ENCODE peak calls at places on chromosomes 7 and 10, in nine cellular contexts. One of them, this sample, is unnamed. For H3K4me1, the result is how much of the 10 kb centered on the place peaks cover.

GRCh38 chr7:30511494-30511893 is 6.9 kb upstream of the GGCT start:
- DNase-seq in breast epithelium: no peak
- DNase-seq in psoas muscle: no peak
- DNase-seq in cardiac muscle cell: no peak
- DNase-seq in OCI-LY7: no peak
- DNase-seq in GM12878: no peak
- DNase-seq in Peyer's patch: no peak
- DNase-seq in adrenal gland: no peak
- DNase-seq in colonic mucosa: no peak
- DNase-seq in this sample: no peak

GRCh38 chr10:46266506-46266985 is 20.3 kb upstream of the ANTXRL start:
- DNase-seq in colonic mucosa: no peak
- DNase-seq in adrenal gland: no peak
- DNase-seq in cardiac muscle cell: no peak
- DNase-seq in OCI-LY7: no peak
- DNase-seq in breast epithelium: no peak
- DNase-seq in Peyer's patch: no peak
- DNase-seq in psoas muscle: no peak
- DNase-seq in GM12878: no peak
- DNase-seq in this sample: no peak

GRCh38 chr10:58511765-58512469 is 755 bp upstream of the BICC1 start:
- DNase-seq in colonic mucosa: peak
- DNase-seq in OCI-LY7: no peak
- DNase-seq in cardiac muscle cell: peak
- DNase-seq in breast epithelium: no peak
- DNase-seq in adrenal gland: peak
- DNase-seq in GM12878: no peak
- DNase-seq in psoas muscle: peak
- DNase-seq in Peyer's patch: peak
- DNase-seq in this sample: peak

GRCh38 chr10:24261627-24262026 is 52.7 kb downstream of the KIAA1217 start:
- DNase-seq in psoas muscle: no peak
- DNase-seq in GM12878: no peak
- DNase-seq in Peyer's patch: no peak
- DNase-seq in OCI-LY7: no peak
- DNase-seq in colonic mucosa: no peak
- DNase-seq in breast epithelium: no peak
- DNase-seq in cardiac muscle cell: no peak
- DNase-seq in adrenal gland: no peak
- DNase-seq in this sample: no peak

GRCh38 chr7:17640730-17641377 is 299.4 kb downstream of the SNX13 start:
- DNase-seq in GM12878: no peak
- DNase-seq in breast epithelium: no peak
- DNase-seq in adrenal gland: no peak
- DNase-seq in OCI-LY7: peak
- DNase-seq in psoas muscle: no peak
- DNase-seq in Peyer's patch: no peak
- DNase-seq in cardiac muscle cell: peak
- DNase-seq in colonic mucosa: peak
- DNase-seq in this sample: no peak

GRCh38 chr7:113291058-113291457 is 172.7 kb upstream of the SMIM30 start:
- DNase-seq in GM12878: no peak
- DNase-seq in colonic mucosa: no peak
- DNase-seq in OCI-LY7: no peak
- DNase-seq in breast epithelium: no peak
- DNase-seq in adrenal gland: no peak
- DNase-seq in psoas muscle: no peak
- DNase-seq in cardiac muscle cell: no peak
- DNase-seq in Peyer's patch: no peak
- DNase-seq in this sample: peak

GRCh38 chr10:93074137-93074596 is 474 bp downstream of the CYP26A1 start:
- DNase-seq in adrenal gland: no peak
- DNase-seq in GM12878: no peak
- DNase-seq in OCI-LY7: no peak
- DNase-seq in cardiac muscle cell: no peak
- DNase-seq in psoas muscle: no peak
- DNase-seq in breast epithelium: no peak
- DNase-seq in Peyer's patch: no peak
- DNase-seq in colonic mucosa: no peak
- DNase-seq in this sample: no peak

GRCh38 chr10:96857613-96858012 is 25.5 kb downstream of the LCOR start:
- DNase-seq in Peyer's patch: no peak
- DNase-seq in colonic mucosa: no peak
- DNase-seq in adrenal gland: no peak
- DNase-seq in cardiac muscle cell: no peak
- DNase-seq in breast epithelium: no peak
- DNase-seq in GM12878: no peak
- DNase-seq in OCI-LY7: no peak
- DNase-seq in psoas muscle: no peak
- DNase-seq in this sample: no peak

GRCh38 chr10:68992721-68993440 is 4.3 kb downstream of the KIFBP start:
- DNase-seq in psoas muscle: peak
- DNase-seq in breast epithelium: no peak
- DNase-seq in GM12878: no peak
- DNase-seq in Peyer's patch: no peak
- DNase-seq in adrenal gland: peak
- DNase-seq in cardiac muscle cell: peak
- DNase-seq in OCI-LY7: no peak
- DNase-seq in colonic mucosa: no peak
- DNase-seq in this sample: peak

GRCh38 chr7:77415822-77416620 is at the start of gene GSAP:
- DNase-seq in cardiac muscle cell: peak
- DNase-seq in psoas muscle: peak
- DNase-seq in adrenal gland: peak
- DNase-seq in Peyer's patch: peak
- DNase-seq in OCI-LY7: no peak
- DNase-seq in GM12878: no peak
- DNase-seq in breast epithelium: peak
- DNase-seq in colonic mucosa: peak
- DNase-seq in this sample: peak

GRCh38 chr7:3955751-3956696 is 655.0 kb downstream of the SDK1 start:
- DNase-seq in cardiac muscle cell: no peak
- DNase-seq in adrenal gland: no peak
- DNase-seq in GM12878: peak
- DNase-seq in breast epithelium: no peak
- DNase-seq in psoas muscle: no peak
- DNase-seq in OCI-LY7: no peak
- DNase-seq in colonic mucosa: no peak
- DNase-seq in Peyer's patch: no peak
- DNase-seq in this sample: no peak

GRCh38 chr7:112892263-112892662 is 102.1 kb upstream of the TMEM168 start:
- DNase-seq in adrenal gland: no peak
- DNase-seq in cardiac muscle cell: no peak
- DNase-seq in colonic mucosa: no peak
- DNase-seq in OCI-LY7: no peak
- DNase-seq in breast epithelium: no peak
- DNase-seq in psoas muscle: no peak
- DNase-seq in GM12878: no peak
- DNase-seq in Peyer's patch: no peak
- DNase-seq in this sample: no peak

GRCh38 chr10:80202934-80203834 is 2.2 kb downstream of the ANXA11 start:
- DNase-seq in colonic mucosa: peak
- DNase-seq in adrenal gland: peak
- DNase-seq in breast epithelium: peak
- DNase-seq in Peyer's patch: peak
- DNase-seq in psoas muscle: peak
- DNase-seq in OCI-LY7: peak
- DNase-seq in cardiac muscle cell: peak
- DNase-seq in GM12878: peak
- DNase-seq in this sample: peak

GRCh38 chr10:80204801-80205477 is 398 bp downstream of the ANXA11 start:
- DNase-seq in adrenal gland: no peak
- DNase-seq in colonic mucosa: peak
- DNase-seq in cardiac muscle cell: peak
- DNase-seq in psoas muscle: peak
- DNase-seq in OCI-LY7: peak
- DNase-seq in Peyer's patch: no peak
- DNase-seq in GM12878: no peak
- DNase-seq in breast epithelium: no peak
- DNase-seq in this sample: no peak

GRCh38 chr10:80204193-80204714 is 1.1 kb downstream of the ANXA11 start:
- DNase-seq in adrenal gland: no peak
- DNase-seq in cardiac muscle cell: peak
- DNase-seq in breast epithelium: peak
- DNase-seq in colonic mucosa: peak
- DNase-seq in psoas muscle: peak
- DNase-seq in GM12878: no peak
- DNase-seq in Peyer's patch: peak
- DNase-seq in OCI-LY7: peak
- DNase-seq in this sample: no peak

GRCh38 chr10:80205478-80206276 is at the start of gene ANXA11:
- DNase-seq in psoas muscle: peak
- DNase-seq in Peyer's patch: peak
- DNase-seq in adrenal gland: peak
- DNase-seq in colonic mucosa: peak
- DNase-seq in cardiac muscle cell: peak
- DNase-seq in breast epithelium: peak
- DNase-seq in OCI-LY7: peak
- DNase-seq in GM12878: peak
- DNase-seq in this sample: peak

DNA sequence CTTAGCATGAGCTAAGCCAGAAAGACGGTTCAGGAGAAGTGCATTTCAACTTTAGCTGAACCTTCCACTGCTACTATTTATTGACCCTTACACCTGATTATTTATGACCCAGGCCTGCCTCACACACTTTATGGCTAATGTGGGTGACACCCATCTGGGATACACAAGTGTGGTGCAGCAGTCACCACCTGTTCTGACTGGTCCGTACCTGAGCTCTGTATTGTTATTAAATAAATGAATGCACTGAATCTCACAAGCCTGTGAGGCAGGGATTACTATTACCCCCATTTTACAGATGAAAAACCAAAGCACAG is 1.5 kb downstream of the ANXA11 start:
- DNase-seq in cardiac muscle cell: no peak
- DNase-seq in OCI-LY7: no peak
- DNase-seq in GM12878: no peak
- DNase-seq in Peyer's patch: no peak
- DNase-seq in psoas muscle: no peak
- DNase-seq in adrenal gland: no peak
- DNase-seq in breast epithelium: no peak
- DNase-seq in colonic mucosa: no peak
- DNase-seq in this sample: no peak
- H3K4me1 ChIP-seq in cardiac muscle cell: under half
- H3K4me1 ChIP-seq in OCI-LY7: half or more
- H3K4me1 ChIP-seq in GM12878: under half
- H3K4me1 ChIP-seq in Peyer's patch: under half
- H3K4me1 ChIP-seq in psoas muscle: half or more
- H3K4me1 ChIP-seq in adrenal gland: under half
- H3K4me1 ChIP-seq in breast epithelium: under half
- H3K4me1 ChIP-seq in colonic mucosa: under half
- H3K4me1 ChIP-seq in this sample: under half

GRCh38 chr7:150781961-150782360 is 18.2 kb downstream of the TMEM176B start:
- DNase-seq in colonic mucosa: no peak
- DNase-seq in GM12878: no peak
- DNase-seq in cardiac muscle cell: no peak
- DNase-seq in breast epithelium: no peak
- DNase-seq in psoas muscle: no peak
- DNase-seq in OCI-LY7: no peak
- DNase-seq in Peyer's patch: peak
- DNase-seq in adrenal gland: no peak
- DNase-seq in this sample: no peak
- H3K27ac ChIP-seq in colonic mucosa: peak
- H3K27ac ChIP-seq in GM12878: no peak
- H3K27ac ChIP-seq in cardiac muscle cell: no peak
- H3K27ac ChIP-seq in breast epithelium: peak
- H3K27ac ChIP-seq in psoas muscle: no peak
- H3K27ac ChIP-seq in OCI-LY7: no peak
- H3K27ac ChIP-seq in Peyer's patch: peak
- H3K27ac ChIP-seq in adrenal gland: no peak
- H3K27ac ChIP-seq in this sample: no peak

GRCh38 chr10:48468866-48469511 is 135.9 kb downstream of the ARHGAP22 start:
- DNase-seq in breast epithelium: peak
- DNase-seq in cardiac muscle cell: no peak
- DNase-seq in Peyer's patch: peak
- DNase-seq in colonic mucosa: peak
- DNase-seq in GM12878: no peak
- DNase-seq in adrenal gland: no peak
- DNase-seq in OCI-LY7: no peak
- DNase-seq in psoas muscle: no peak
- DNase-seq in this sample: no peak

GRCh38 chr10:48468130-48468790 is 136.6 kb downstream of the ARHGAP22 start:
- DNase-seq in cardiac muscle cell: no peak
- DNase-seq in Peyer's patch: no peak
- DNase-seq in OCI-LY7: no peak
- DNase-seq in colonic mucosa: peak
- DNase-seq in psoas muscle: no peak
- DNase-seq in breast epithelium: peak
- DNase-seq in GM12878: no peak
- DNase-seq in adrenal gland: no peak
- DNase-seq in this sample: no peak

GRCh38 chr10:48470893-48471805 is 133.7 kb downstream of the ARHGAP22 start:
- DNase-seq in colonic mucosa: peak
- DNase-seq in Peyer's patch: peak
- DNase-seq in adrenal gland: no peak
- DNase-seq in cardiac muscle cell: no peak
- DNase-seq in psoas muscle: no peak
- DNase-seq in breast epithelium: peak
- DNase-seq in OCI-LY7: no peak
- DNase-seq in GM12878: no peak
- DNase-seq in this sample: peak

GRCh38 chr10:48469516-48470020 is 135.3 kb downstream of the ARHGAP22 start:
- DNase-seq in Peyer's patch: peak
- DNase-seq in breast epithelium: peak
- DNase-seq in adrenal gland: no peak
- DNase-seq in psoas muscle: no peak
- DNase-seq in GM12878: no peak
- DNase-seq in cardiac muscle cell: no peak
- DNase-seq in OCI-LY7: no peak
- DNase-seq in colonic mucosa: peak
- DNase-seq in this sample: peak

GRCh38 chr10:48470115-48470892 is 134.6 kb downstream of the ARHGAP22 start:
- DNase-seq in colonic mucosa: peak
- DNase-seq in psoas muscle: no peak
- DNase-seq in Peyer's patch: peak
- DNase-seq in GM12878: no peak
- DNase-seq in cardiac muscle cell: peak
- DNase-seq in breast epithelium: peak
- DNase-seq in adrenal gland: no peak
- DNase-seq in OCI-LY7: no peak
- DNase-seq in this sample: no peak
- TF ChIP-seq CTCF in colonic mucosa: no peak
- TF ChIP-seq CTCF in psoas muscle: no peak
- TF ChIP-seq CTCF in Peyer's patch: no peak
- TF ChIP-seq CTCF in GM12878: no peak
- TF ChIP-seq CTCF in cardiac muscle cell: no peak
- TF ChIP-seq CTCF in breast epithelium: no peak
- TF ChIP-seq CTCF in adrenal gland: no peak
- TF ChIP-seq CTCF in OCI-LY7: no peak
- TF ChIP-seq CTCF in this sample: no peak

DNA sequence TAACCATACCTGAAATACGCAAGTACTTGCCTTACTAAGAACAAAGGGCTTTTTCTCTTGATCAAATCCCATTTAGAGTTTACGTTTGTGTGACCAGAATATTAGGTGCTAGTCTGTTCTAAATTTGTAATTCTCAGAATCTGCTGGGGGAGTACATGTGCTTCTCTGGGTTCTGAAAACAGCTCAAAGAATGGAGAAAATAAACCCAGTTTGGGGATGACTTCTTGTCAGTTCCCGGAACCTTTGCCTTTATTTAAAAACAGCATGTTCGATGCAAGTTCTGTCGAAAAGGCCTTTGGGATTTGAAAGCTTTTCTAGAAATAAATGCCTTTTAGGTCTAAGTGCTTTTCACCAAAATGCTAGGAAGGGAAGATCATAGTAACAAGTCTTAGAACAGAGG is 147.0 kb downstream of the ARID5B start:
- DNase-seq in adrenal gland: no peak
- DNase-seq in colonic mucosa: no peak
- DNase-seq in Peyer's patch: no peak
- DNase-seq in psoas muscle: no peak
- DNase-seq in cardiac muscle cell: no peak
- DNase-seq in OCI-LY7: no peak
- DNase-seq in breast epithelium: no peak
- DNase-seq in GM12878: no peak
- DNase-seq in this sample: no peak
- H3K4me1 ChIP-seq in adrenal gland: half or more
- H3K4me1 ChIP-seq in colonic mucosa: under half
- H3K4me1 ChIP-seq in Peyer's patch: under half
- H3K4me1 ChIP-seq in psoas muscle: under half
- H3K4me1 ChIP-seq in cardiac muscle cell: half or more
- H3K4me1 ChIP-seq in OCI-LY7: half or more
- H3K4me1 ChIP-seq in breast epithelium: under half
- H3K4me1 ChIP-seq in GM12878: half or more
- H3K4me1 ChIP-seq in this sample: under half

This sample was measured in pancreas.